ENCODE peak calls at places on chromosome 17, in five cellular contexts. L is RCC 7860; J is stimulated activated CD8-positive, alpha-beta memory T cell treated with anti-CD3 and anti-CD28 coated beads, Interleukin-4, amount 100 ng/mL, for 4 hours; N is CD8-positive, alpha-beta memory T cell; W is GM13977. C is an unnamed sample.

GRCh38 chr17:81245024-81245664 is 6.0 kb downstream of the NDUFAF8 start:
- DNase-seq in L (peak), J (no peak), N (no peak), W (peak), C (no peak)

GRCh38 chr17:82939213-82940030 is 99.6 kb upstream of the ZNF750 start:
- DNase-seq in L (no peak), J (no peak), N (no peak), W (no peak), C (peak)

GRCh38 chr17:63830278-63830677 is 2.8 kb upstream of the FTSJ3 start:
- DNase-seq in L (no peak), J (no peak), N (no peak), W (no peak), C (no peak)

GRCh38 chr17:31582151-31582907 is 190.9 kb downstream of the RAB11FIP4 start:
- DNase-seq in L (no peak), J (no peak), N (no peak), W (peak), C (peak)

GRCh38 chr17:40427002-40427491 is 9.4 kb upstream of the TOP2A start:
- DNase-seq in L (no peak), J (no peak), N (no peak), W (no peak), C (no peak)

GRCh38 chr17:43020789-43021738 is 1.1 kb downstream of the VAT1 start:
- DNase-seq in L (peak), J (no peak), N (no peak), W (peak), C (peak)

GRCh38 chr17:32452281-32452680 is 8.0 kb downstream of the PSMD11 start:
- DNase-seq in L (no peak), J (no peak), N (no peak), W (no peak), C (no peak)

GRCh38 chr17:55433629-55434422 is 12.2 kb upstream of the MMD start:
- DNase-seq in L (peak), J (no peak), N (no peak), W (no peak), C (peak)

GRCh38 chr17:31427684-31428083 is 36.2 kb downstream of the RAB11FIP4 start:
- DNase-seq in L (no peak), J (no peak), N (no peak), W (no peak), C (no peak)

GRCh38 chr17:17849147-17849820 is 12.5 kb upstream of the SREBF1 start:
- DNase-seq in L (peak), J (peak), N (peak), W (peak), C (peak)

GRCh38 chr17:82439829-82440365 is 10.7 kb downstream of the CYBC1 start:
- DNase-seq in L (no peak), J (no peak), N (no peak), W (no peak), C (no peak)

GRCh38 chr17:43936434-43936833 is 5.8 kb downstream of the PPY start:
- DNase-seq in L (no peak), J (no peak), N (no peak), W (no peak), C (no peak)

GRCh38 chr17:79987187-79987889 is 48.3 kb downstream of the TBC1D16 start:
- DNase-seq in L (no peak), J (no peak), N (no peak), W (no peak), C (peak)

GRCh38 chr17:48928876-48929811 is 15.5 kb downstream of the SNF8 start:
- DNase-seq in L (peak), J (no peak), N (no peak), W (no peak), C (no peak)

GRCh38 chr17:58755269-58755576 is 431 bp upstream of the PPM1E start:
- DNase-seq in L (no peak), J (no peak), N (no peak), W (peak), C (no peak)

GRCh38 chr17:13405807-13406206 is 195.9 kb downstream of the HS3ST3A1 start:
- DNase-seq in L (no peak), J (no peak), N (no peak), W (no peak), C (no peak)

GRCh38 chr17:31254654-31255053 is 42.4 kb downstream of the OMG start:
- DNase-seq in L (no peak), J (no peak), N (no peak), W (no peak), C (no peak)

GRCh38 chr17:29617481-29618271 is 5.0 kb downstream of the CORO6 start:
- DNase-seq in L (no peak), J (peak), N (peak), W (peak), C (peak)

GRCh38 chr17:49358638-49359247 is 3.3 kb downstream of the ZNF652 start:
- DNase-seq in L (no peak), J (no peak), N (peak), W (peak), C (no peak)

GRCh38 chr17:9284884-9285283 is 263.6 kb downstream of the NTN1 start:
- DNase-seq in L (no peak), J (no peak), N (no peak), W (no peak), C (no peak)

GRCh38 chr17:58227733-58228132 is 8.7 kb upstream of the MKS1 start:
- DNase-seq in L (no peak), J (no peak), N (no peak), W (no peak), C (no peak)

GRCh38 chr17:81723651-81724209 is 11.6 kb downstream of the SLC25A10 start:
- DNase-seq in L (no peak), J (no peak), N (no peak), W (no peak), C (no peak)

GRCh38 chr17:64240741-64241347 is 22.2 kb downstream of the TEX2 start:
- DNase-seq in L (no peak), J (no peak), N (no peak), W (no peak), C (peak)

GRCh38 chr17:75525806-75526554 is 483 bp downstream of the LLGL2 start:
- DNase-seq in L (no peak), J (no peak), N (no peak), W (peak), C (no peak)

GRCh38 chr17:32161029-32161428 is 18.7 kb downstream of the RHOT1 start:
- DNase-seq in L (peak), J (no peak), N (no peak), W (no peak), C (no peak)

GRCh38 chr17:6753006-6753445 is 2.8 kb upstream of the XAF1 start:
- DNase-seq in L (peak), J (peak), N (peak), W (peak), C (peak)

GRCh38 chr17:27756467-27757371 is 43.6 kb downstream of the NOS2 start:
- DNase-seq in L (peak), J (no peak), N (peak), W (peak), C (no peak)